ENCODE peak calls at places on chromosomes 6 and 20, in ten cellular contexts. T is dorsolateral prefrontal cortex; P is neural progenitor cell; N is stimulated activated CD4-positive, alpha-beta T cell treated with anti-CD3 and anti-CD28 coated beads, Interleukin-1b, Interleukin-23, amount 100 ng/mL, for 24 hours; J is Peyer's patch; R is lower lobe of right lung; S is activated CD4-positive, alpha-beta T cell treated with anti-CD3 and anti-CD28 coated beads, Interleukin-2, amount 10 ng/mL, durations not matched to agents 7 days and 5 days; D is NCI-H187 treated with DMSO at 0.1 percent for 48 hours; F is brain microvascular endothelial cell; A is CD4-positive, alpha-beta T cell. X is an unnamed sample.

GRCh38 chr6:73302339-73302738 is 39.3 kb upstream of the KHDC1 start:
- DNase-seq in A (no peak), S (no peak), T (no peak), R (no peak), J (no peak), D (no peak), P (no peak), F (no peak), N (no peak), X (no peak)

GRCh38 chr20:38129893-38130609 is 35.0 kb downstream of the TGM2 start:
- DNase-seq in J (peak), A (no peak), F (no peak), S (no peak), P (no peak), T (no peak), N (no peak), D (no peak), R (peak), X (no peak)

GRCh38 chr6:166624275-166624674 is 2.8 kb downstream of the RPS6KA2 start:
- DNase-seq in T (no peak), N (no peak), F (no peak), S (no peak), R (peak), D (no peak), P (no peak), A (no peak), J (no peak), X (peak)

GRCh38 chr6:48736486-48737206 is 625.6 kb upstream of the PTCHD4 start:
- DNase-seq in P (no peak), R (no peak), N (no peak), S (no peak), J (no peak), A (no peak), T (no peak), F (peak), D (no peak), X (peak)

GRCh38 chr20:10255846-10256245 is 37.2 kb downstream of the SNAP25 start:
- DNase-seq in N (no peak), R (no peak), T (no peak), S (no peak), D (no peak), J (no peak), P (no peak), F (no peak), A (no peak), X (no peak)

GRCh38 chr20:25281541-25281991 is 33.7 kb downstream of the PYGB start:
- DNase-seq in T (peak), R (peak), P (no peak), J (peak), D (no peak), A (no peak), S (no peak), N (no peak), F (no peak), X (no peak)

GRCh38 chr6:124999105-124999764 is 37.0 kb downstream of the RNF217 start:
- DNase-seq in A (no peak), P (no peak), T (no peak), S (no peak), R (no peak), J (no peak), F (no peak), N (no peak), D (no peak), X (no peak)

GRCh38 chr6:3610206-3610605 is 141.3 kb downstream of the PXDC1 start:
- DNase-seq in F (peak), J (no peak), N (no peak), T (no peak), R (no peak), S (no peak), D (no peak), A (no peak), P (no peak), X (peak)

GRCh38 chr6:158737710-158738615 is 81.2 kb downstream of the EZR start:
- DNase-seq in D (no peak), N (no peak), S (no peak), F (peak), J (peak), A (no peak), P (no peak), T (no peak), R (no peak), X (no peak)

GRCh38 chr20:63686492-63687321 is 9.7 kb upstream of the TNFRSF6B start:
- DNase-seq in R (peak), A (no peak), T (no peak), D (no peak), J (peak), F (peak), S (no peak), N (peak), P (peak), X (no peak)

GRCh38 chr6:30647802-30648460 is 998 bp downstream of the C6orf136 start:
- DNase-seq in A (peak), T (no peak), N (no peak), R (no peak), D (no peak), P (no peak), F (no peak), S (peak), J (no peak), X (peak)

GRCh38 chr6:56364482-56365313 is 117.3 kb upstream of the COL21A1 start:
- DNase-seq in R (no peak), T (no peak), F (peak), S (no peak), N (no peak), J (no peak), A (no peak), D (no peak), P (no peak), X (peak)

GRCh38 chr6:13406051-13406477 is 77.7 kb upstream of the TBC1D7 start:
- DNase-seq in T (no peak), A (no peak), S (no peak), P (no peak), F (no peak), D (no peak), N (no peak), J (no peak), R (no peak), X (no peak)

GRCh38 chr6:101931766-101932165 is 538.3 kb downstream of the GRIK2 start:
- DNase-seq in P (no peak), N (no peak), S (no peak), R (no peak), A (no peak), T (no peak), D (no peak), F (no peak), J (no peak), X (peak)

GRCh38 chr6:112284603-112285002 is 30.2 kb upstream of the LAMA4 start:
- DNase-seq in F (no peak), D (no peak), P (no peak), T (no peak), A (no peak), J (no peak), S (no peak), N (no peak), R (no peak), X (no peak)

GRCh38 chr6:9540126-9540525 is 874.7 kb downstream of the TFAP2A start:
- DNase-seq in F (no peak), J (no peak), R (no peak), N (no peak), T (no peak), P (no peak), A (no peak), S (no peak), D (no peak), X (no peak)

GRCh38 chr6:170286246-170286933 is 4.5 kb downstream of the DLL1 start:
- DNase-seq in J (peak), S (no peak), N (no peak), A (no peak), F (no peak), T (peak), R (no peak), P (peak), D (no peak), X (peak)

GRCh38 chr6:134447423-134447822 is 129.5 kb upstream of the SGK1 start:
- DNase-seq in J (no peak), R (no peak), T (no peak), P (no peak), D (no peak), N (no peak), F (no peak), S (no peak), A (no peak), X (peak)

GRCh38 chr6:52390361-52390727 is 28.4 kb downstream of the PAQR8 start:
- DNase-seq in A (peak), S (peak), D (no peak), T (no peak), N (peak), R (no peak), F (peak), P (no peak), J (peak), X (peak)

GRCh38 chr6:135318728-135319469 is 137.8 kb downstream of the MYB start:
- DNase-seq in F (no peak), S (no peak), T (no peak), D (no peak), R (no peak), N (no peak), J (no peak), A (no peak), P (no peak), X (no peak)

GRCh38 chr6:167341665-167342655 is 17.1 kb downstream of the TTLL2 start:
- DNase-seq in A (no peak), J (no peak), D (peak), T (no peak), R (no peak), P (no peak), S (no peak), N (no peak), F (no peak), X (no peak)

GRCh38 chr20:54197621-54198604 is 10.0 kb upstream of the PFDN4 start:
- DNase-seq in R (no peak), P (peak), N (no peak), J (no peak), S (no peak), D (no peak), A (no peak), T (no peak), F (peak), X (peak)

GRCh38 chr6:21180155-21180554 is 413.4 kb upstream of the SOX4 start:
- DNase-seq in D (no peak), S (no peak), P (no peak), R (no peak), J (no peak), F (no peak), N (no peak), A (no peak), T (no peak), X (no peak)

GRCh38 chr6:53065266-53066058 is at the start of gene FBXO9:
- DNase-seq in D (no peak), A (peak), S (peak), R (peak), N (peak), T (peak), P (peak), F (no peak), J (peak), X (peak)

X was measured in A673.